ENCODE peak calls at places on chromosomes 3 and 15, in eight cellular contexts. P, E, D, G, S, A, Y and X are unnamed samples.

GRCh38 chr3:77825045-77825827 is 785.3 kb downstream of the ROBO2 start:
- DNase-seq in E (peak; percentile 92), G (no peak), A (no peak), D (no peak), P (peak; percentile 90), S (peak; percentile 21), Y (no peak), X (no peak)

GRCh38 chr3:47370887-47371697 is 9.7 kb upstream of the PTPN23 start:
- DNase-seq in D (no peak), G (no peak), A (peak; percentile 15), P (peak; percentile 46), Y (no peak), S (peak; percentile 23), E (no peak), X (peak; percentile 21)

GRCh38 chr15:69593981-69594966 is 141.7 kb downstream of the RPLP1 start:
- DNase-seq in A (no peak), D (peak; percentile 63), S (peak; percentile 90), Y (peak; percentile 68), G (peak; percentile 88), P (peak; percentile 18), E (peak; percentile 94), X (no peak)

GRCh38 chr3:147960791-147961190 is 551.6 kb downstream of the ZIC1 start:
- DNase-seq in P (no peak), D (no peak), G (no peak), A (no peak), Y (no peak), S (no peak), E (no peak), X (no peak)

GRCh38 chr3:2826453-2826852 is 283.7 kb downstream of the IL5RA start:
- DNase-seq in D (no peak), G (no peak), S (no peak), P (no peak), E (no peak), A (no peak), Y (no peak), X (no peak)

GRCh38 chr3:80769683-80770082 is 991.8 kb downstream of the GBE1 start:
- DNase-seq in G (peak; percentile 70), D (no peak), Y (no peak), A (no peak), S (no peak), P (no peak), E (no peak), X (no peak)

GRCh38 chr3:19531426-19531825 is 383.1 kb downstream of the KCNH8 start:
- DNase-seq in Y (no peak), S (no peak), D (no peak), P (no peak), G (no peak), A (no peak), E (no peak), X (no peak)

GRCh38 chr3:197426161-197426566 is 127.8 kb upstream of the DLG1 start:
- DNase-seq in G (peak; percentile 24), S (no peak), Y (no peak), D (no peak), A (no peak), E (peak; percentile 54), P (peak; percentile 5), X (no peak)

GRCh38 chr3:70749122-70749521 is 436.7 kb upstream of the MDFIC2 start:
- DNase-seq in S (no peak), Y (no peak), A (no peak), E (no peak), D (no peak), G (no peak), P (no peak), X (no peak)

GRCh38 chr3:137764563-137765309 is 621 bp downstream of the SOX14 start:
- DNase-seq in S (no peak), E (no peak), G (no peak), P (no peak), A (no peak), Y (no peak), D (no peak), X (no peak)

GRCh38 chr3:137163241-137163916 is 205.6 kb downstream of the IL20RB start:
- DNase-seq in E (no peak), D (peak; percentile 29), G (no peak), A (no peak), S (no peak), Y (no peak), P (no peak), X (no peak)

GRCh38 chr3:134651347-134652041 is 672 bp upstream of the KY start:
- DNase-seq in S (peak; percentile 13), G (peak; percentile 85), D (peak; percentile 85), E (peak; percentile 47), A (no peak), Y (no peak), P (peak; percentile 27), X (no peak)
- H3K27me3 ChIP-seq in S (peaks cover 15% of the 10 kb centered on the region), G (no peaks in the 10 kb centered on the region), D (no peaks in the 10 kb centered on the region), E (no peaks in the 10 kb centered on the region), A (no peaks in the 10 kb centered on the region), Y (no peaks in the 10 kb centered on the region), P (no peaks in the 10 kb centered on the region), X (no peaks in the 10 kb centered on the region)

GRCh38 chr3:178989821-178990220 is 81.8 kb downstream of the ZMAT3 start:
- DNase-seq in P (no peak), S (no peak), Y (no peak), E (no peak), A (no peak), G (no peak), D (no peak), X (no peak)
- H3K9me3 ChIP-seq in P (peaks cover 44% of the 10 kb centered on the region), S (peaks cover 34% of the 10 kb centered on the region), Y (peaks cover 47% of the 10 kb centered on the region), E (no peaks in the 10 kb centered on the region), A (peaks cover 19% of the 10 kb centered on the region), G (peaks cover 9% of the 10 kb centered on the region), D (peaks cover 11% of the 10 kb centered on the region), X (peaks cover 29% of the 10 kb centered on the region)

DNA sequence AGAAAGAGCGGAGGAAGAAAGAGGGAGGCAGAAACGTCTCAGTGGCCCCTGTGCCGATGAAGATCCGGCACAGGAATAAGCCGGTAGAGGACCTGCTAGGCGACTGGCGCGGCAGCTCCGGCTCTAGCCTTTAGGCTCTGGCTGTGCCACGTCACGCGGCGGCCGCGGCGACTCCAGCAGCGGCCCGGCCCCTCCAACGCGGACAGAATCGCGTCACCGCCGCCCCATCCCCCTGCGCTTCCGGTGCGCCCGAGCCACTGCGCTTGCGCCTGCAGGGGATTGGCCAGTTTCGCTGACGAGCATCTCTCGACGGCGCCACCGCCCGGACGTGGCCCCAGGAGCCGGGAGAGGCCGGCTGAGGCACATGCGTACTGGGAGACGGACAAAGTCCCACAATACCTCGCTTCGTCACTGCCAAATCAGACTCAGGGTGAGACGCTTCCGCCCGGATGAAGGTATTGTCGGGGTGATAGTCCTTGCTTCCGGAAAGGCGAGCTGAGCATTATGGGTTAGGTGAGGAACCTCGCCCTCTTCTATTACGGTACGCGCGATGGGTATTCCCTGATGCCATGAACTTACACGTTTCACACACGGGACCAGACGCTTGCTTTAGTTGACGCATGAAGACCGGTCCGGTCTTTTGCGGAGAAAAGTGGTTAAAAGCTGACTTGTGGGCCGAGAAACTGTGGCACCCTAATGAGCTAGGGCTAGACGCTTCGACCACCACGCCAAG is at the start of gene ARF4:
- DNase-seq in D (peak; percentile 100), S (peak; percentile 100), Y (peak; percentile 99), E (peak; percentile 99), A (peak; percentile 99), P (peak; percentile 99), G (peak; percentile 100), X (peak; percentile 100)
- H3K27me3 ChIP-seq in D (no peaks in the 10 kb centered on the region), S (no peaks in the 10 kb centered on the region), Y (no peaks in the 10 kb centered on the region), E (no peaks in the 10 kb centered on the region), A (no peaks in the 10 kb centered on the region), P (no peaks in the 10 kb centered on the region), G (no peaks in the 10 kb centered on the region), X (no peaks in the 10 kb centered on the region)

GRCh38 chr15:46577767-46578166 is 942.9 kb downstream of the SQOR start:
- DNase-seq in P (no peak), D (no peak), A (no peak), G (no peak), S (no peak), Y (no peak), E (no peak), X (no peak)
- H3K9me3 ChIP-seq in P (no peaks in the 10 kb centered on the region), D (no peaks in the 10 kb centered on the region), A (no peaks in the 10 kb centered on the region), G (no peaks in the 10 kb centered on the region), S (no peaks in the 10 kb centered on the region), Y (no peaks in the 10 kb centered on the region), E (no peaks in the 10 kb centered on the region), X (no peaks in the 10 kb centered on the region)

DNA sequence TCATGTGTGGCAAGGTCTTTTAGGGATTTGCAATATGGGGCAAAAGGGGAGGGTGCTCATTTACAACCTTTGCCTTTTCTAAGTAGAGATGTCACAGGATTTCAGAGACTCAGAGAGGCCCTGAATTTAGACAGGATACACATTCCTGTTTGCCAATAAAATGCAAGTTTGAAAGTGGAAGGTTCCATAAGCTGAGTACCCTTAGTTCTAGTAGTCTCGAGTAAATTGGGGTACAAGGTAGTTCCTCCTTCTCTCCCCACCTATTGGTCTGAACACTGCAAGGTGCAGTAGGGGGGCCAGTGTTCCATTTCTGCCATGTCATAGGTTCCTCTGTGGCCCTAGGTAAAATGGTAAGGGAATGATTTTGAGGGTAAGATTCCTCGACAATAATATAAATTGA is 5.8 kb downstream of the SOX2 start:
- DNase-seq in G (no peak), A (no peak), D (no peak), Y (no peak), P (no peak), E (no peak), S (no peak), X (no peak)
- H3K27me3 ChIP-seq in G (peaks cover 2% of the 10 kb centered on the region), A (peaks cover 52% of the 10 kb centered on the region), D (peaks cover 70% of the 10 kb centered on the region), Y (peaks cover 10% of the 10 kb centered on the region), P (peaks cover 93% of the 10 kb centered on the region), E (peaks cover 36% of the 10 kb centered on the region), S (peaks cover 100% of the 10 kb centered on the region), X (peaks cover 25% of the 10 kb centered on the region)

GRCh38 chr15:47870956-47871625 is 153.8 kb downstream of the SEMA6D start:
- DNase-seq in D (no peak), S (no peak), P (peak; percentile 6), G (no peak), Y (no peak), A (no peak), E (peak; percentile 86), X (no peak)

GRCh38 chr15:47870300-47870955 is 153.1 kb downstream of the SEMA6D start:
- DNase-seq in G (peak; percentile 75), S (no peak), Y (peak; percentile 33), P (no peak), E (no peak), A (no peak), D (peak; percentile 32), X (no peak)

GRCh38 chr15:47876986-47877385 is 159.7 kb downstream of the SEMA6D start:
- DNase-seq in Y (no peak), A (no peak), P (no peak), E (no peak), G (no peak), D (no peak), S (no peak), X (no peak)

GRCh38 chr15:47872208-47872607 is 154.9 kb downstream of the SEMA6D start:
- DNase-seq in P (no peak), D (no peak), S (no peak), G (no peak), E (no peak), Y (no peak), A (no peak), X (no peak)

GRCh38 chr15:47872869-47873301 is 155.6 kb downstream of the SEMA6D start:
- DNase-seq in A (no peak), G (no peak), S (no peak), Y (peak; percentile 36), P (no peak), E (no peak), D (peak; percentile 27), X (no peak)
- H3K9me3 ChIP-seq in A (no peaks in the 10 kb centered on the region), G (no peaks in the 10 kb centered on the region), S (no peaks in the 10 kb centered on the region), Y (peaks cover 7% of the 10 kb centered on the region), P (peaks cover 4% of the 10 kb centered on the region), E (no peaks in the 10 kb centered on the region), D (no peaks in the 10 kb centered on the region), X (no peaks in the 10 kb centered on the region)

DNA sequence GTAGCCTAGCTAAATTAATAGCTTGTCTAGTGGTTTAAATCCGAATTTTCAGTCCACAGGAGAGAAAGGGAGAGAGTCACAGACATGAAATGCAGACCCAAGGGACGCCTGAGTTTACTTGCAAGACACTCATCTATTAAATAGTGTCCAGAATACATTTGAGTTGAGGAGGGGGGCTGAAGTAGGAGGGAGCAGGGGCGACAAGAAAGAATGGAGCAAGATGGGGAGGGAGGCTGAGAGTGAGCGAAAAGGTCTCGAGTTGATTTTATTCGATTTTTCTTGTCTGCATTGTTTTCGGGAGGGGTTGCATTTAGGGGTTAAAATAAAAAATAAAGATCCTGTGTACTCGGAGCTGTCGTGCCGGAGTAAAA is 4.2 kb upstream of the MECOM start:
- DNase-seq in D (no peak), P (no peak), Y (no peak), A (no peak), S (no peak), G (no peak), E (no peak), X (no peak)
- H3K27me3 ChIP-seq in D (peaks cover 8% of the 10 kb centered on the region), P (peaks cover 82% of the 10 kb centered on the region), Y (peaks cover 3% of the 10 kb centered on the region), A (peaks cover 55% of the 10 kb centered on the region), S (peaks cover 100% of the 10 kb centered on the region), G (no peaks in the 10 kb centered on the region), E (peaks cover 23% of the 10 kb centered on the region), X (peaks cover 5% of the 10 kb centered on the region)